ENCODE peak calls at places on chromosomes 13 and 19, in nine cellular contexts. One of them, this sample, is unnamed.

GRCh38 chr19:2775556-2776430 is 7.3 kb downstream of the SGTA start:
- DNase-seq in T-helper 17 cell: peak; percentile 35
- DNase-seq in endothelial cell: no peak
- DNase-seq in RKO: no peak
- DNase-seq in ecto neural progenitor cell: no peak
- DNase-seq in activated naive CD4-positive, alpha-beta T cell treated with anti-CD3 and anti-CD28 coated beads for 36 hours: peak; percentile 83
- DNase-seq in activated B cell treated with CpG ODN at 0.5 μM for 24 hours: peak; percentile 40
- DNase-seq in RPMI8226: no peak
- DNase-seq in lower lobe of right lung: peak; percentile 84
- DNase-seq in this sample: no peak

GRCh38 chr13:63517376-63517775 is 2101.7 kb upstream of the PCDH20 start:
- DNase-seq in T-helper 17 cell: no peak
- DNase-seq in endothelial cell: no peak
- DNase-seq in RKO: no peak
- DNase-seq in ecto neural progenitor cell: no peak
- DNase-seq in activated naive CD4-positive, alpha-beta T cell treated with anti-CD3 and anti-CD28 coated beads for 36 hours: no peak
- DNase-seq in activated B cell treated with CpG ODN at 0.5 μM for 24 hours: no peak
- DNase-seq in RPMI8226: no peak
- DNase-seq in lower lobe of right lung: no peak
- DNase-seq in this sample: no peak

GRCh38 chr13:30877335-30877734 is 28.7 kb upstream of the MEDAG start:
- DNase-seq in T-helper 17 cell: no peak
- DNase-seq in endothelial cell: no peak
- DNase-seq in RKO: no peak
- DNase-seq in ecto neural progenitor cell: no peak
- DNase-seq in activated naive CD4-positive, alpha-beta T cell treated with anti-CD3 and anti-CD28 coated beads for 36 hours: no peak
- DNase-seq in activated B cell treated with CpG ODN at 0.5 μM for 24 hours: no peak
- DNase-seq in RPMI8226: no peak
- DNase-seq in lower lobe of right lung: no peak
- DNase-seq in this sample: no peak

GRCh38 chr19:14411161-14411560 is 8.0 kb downstream of the DDX39A start:
- DNase-seq in T-helper 17 cell: no peak
- DNase-seq in endothelial cell: no peak
- DNase-seq in RKO: no peak
- DNase-seq in ecto neural progenitor cell: peak; percentile 23
- DNase-seq in activated naive CD4-positive, alpha-beta T cell treated with anti-CD3 and anti-CD28 coated beads for 36 hours: no peak
- DNase-seq in activated B cell treated with CpG ODN at 0.5 μM for 24 hours: no peak
- DNase-seq in RPMI8226: no peak
- DNase-seq in lower lobe of right lung: no peak
- DNase-seq in this sample: no peak

GRCh38 chr19:35777411-35777841 is 2.1 kb downstream of the ARHGAP33 start:
- DNase-seq in T-helper 17 cell: no peak
- DNase-seq in endothelial cell: no peak
- DNase-seq in RKO: no peak
- DNase-seq in ecto neural progenitor cell: peak; percentile 75
- DNase-seq in activated naive CD4-positive, alpha-beta T cell treated with anti-CD3 and anti-CD28 coated beads for 36 hours: no peak
- DNase-seq in activated B cell treated with CpG ODN at 0.5 μM for 24 hours: no peak
- DNase-seq in RPMI8226: no peak
- DNase-seq in lower lobe of right lung: no peak
- DNase-seq in this sample: no peak

GRCh38 chr13:48496796-48497195 is 36.1 kb downstream of the RCBTB2 start:
- DNase-seq in T-helper 17 cell: no peak
- DNase-seq in endothelial cell: no peak
- DNase-seq in RKO: no peak
- DNase-seq in ecto neural progenitor cell: no peak
- DNase-seq in activated naive CD4-positive, alpha-beta T cell treated with anti-CD3 and anti-CD28 coated beads for 36 hours: no peak
- DNase-seq in activated B cell treated with CpG ODN at 0.5 μM for 24 hours: no peak
- DNase-seq in RPMI8226: no peak
- DNase-seq in lower lobe of right lung: no peak
- DNase-seq in this sample: no peak

GRCh38 chr19:34173145-34173956 is 1.0 kb downstream of the LSM14A start:
- DNase-seq in T-helper 17 cell: no peak
- DNase-seq in endothelial cell: peak; percentile 38
- DNase-seq in RKO: peak; percentile 61
- DNase-seq in ecto neural progenitor cell: peak; percentile 81
- DNase-seq in activated naive CD4-positive, alpha-beta T cell treated with anti-CD3 and anti-CD28 coated beads for 36 hours: no peak
- DNase-seq in activated B cell treated with CpG ODN at 0.5 μM for 24 hours: peak; percentile 19
- DNase-seq in RPMI8226: peak; percentile 29
- DNase-seq in lower lobe of right lung: peak; percentile 49
- DNase-seq in this sample: peak; percentile 64

GRCh38 chr13:49303533-49304252 is 56.0 kb downstream of the CDADC1 start:
- DNase-seq in T-helper 17 cell: no peak
- DNase-seq in endothelial cell: no peak
- DNase-seq in RKO: no peak
- DNase-seq in ecto neural progenitor cell: no peak
- DNase-seq in activated naive CD4-positive, alpha-beta T cell treated with anti-CD3 and anti-CD28 coated beads for 36 hours: no peak
- DNase-seq in activated B cell treated with CpG ODN at 0.5 μM for 24 hours: no peak
- DNase-seq in RPMI8226: no peak
- DNase-seq in lower lobe of right lung: no peak
- DNase-seq in this sample: no peak

GRCh38 chr19:41023193-41023592 is 32.1 kb downstream of the CYP2B6 start:
- DNase-seq in T-helper 17 cell: no peak
- DNase-seq in endothelial cell: no peak
- DNase-seq in RKO: no peak
- DNase-seq in ecto neural progenitor cell: peak; percentile 17
- DNase-seq in activated naive CD4-positive, alpha-beta T cell treated with anti-CD3 and anti-CD28 coated beads for 36 hours: no peak
- DNase-seq in activated B cell treated with CpG ODN at 0.5 μM for 24 hours: no peak
- DNase-seq in RPMI8226: no peak
- DNase-seq in lower lobe of right lung: no peak
- DNase-seq in this sample: no peak

GRCh38 chr13:57286511-57287098 is 119.6 kb downstream of the PRR20E start:
- DNase-seq in T-helper 17 cell: no peak
- DNase-seq in endothelial cell: no peak
- DNase-seq in RKO: no peak
- DNase-seq in ecto neural progenitor cell: peak; percentile 77
- DNase-seq in activated naive CD4-positive, alpha-beta T cell treated with anti-CD3 and anti-CD28 coated beads for 36 hours: no peak
- DNase-seq in activated B cell treated with CpG ODN at 0.5 μM for 24 hours: no peak
- DNase-seq in RPMI8226: no peak
- DNase-seq in lower lobe of right lung: peak; percentile 40
- DNase-seq in this sample: no peak